ENCODE peak calls at places on chromosomes 5 and 9, in seven cellular contexts. U, W, O, V, K, M and L are unnamed samples.

GRCh38 chr9:116000748-116001329 is 152.8 kb upstream of the PAPPA start:
- DNase-seq in O (no peak), M (peak; percentile 45), U (peak; percentile 53), W (no peak), K (peak; percentile 46), V (peak; percentile 56), L (no peak)

GRCh38 chr5:13276143-13276542 is 668.3 kb downstream of the DNAH5 start:
- DNase-seq in O (no peak), U (no peak), K (no peak), W (no peak), M (no peak), V (no peak), L (no peak)

GRCh38 chr9:111516061-111516465 is 8.9 kb upstream of the ZNF483 start:
- DNase-seq in W (no peak), O (peak; percentile 18), V (no peak), M (no peak), K (peak; percentile 3), U (peak; percentile 57), L (no peak)

GRCh38 chr5:180194410-180195345 is 14.3 kb downstream of the RASGEF1C start:
- DNase-seq in K (no peak), V (no peak), O (no peak), M (no peak), U (peak; percentile 24), W (no peak), L (no peak)

GRCh38 chr9:106862946-106863740 is at the start of gene ZNF462:
- DNase-seq in V (peak; percentile 54), U (peak; percentile 55), M (peak; percentile 96), O (peak; percentile 79), K (peak; percentile 74), W (peak; percentile 47), L (peak; percentile 90)

GRCh38 chr9:110257097-110257955 is 1.0 kb upstream of the TXN start:
- DNase-seq in U (peak; percentile 45), O (peak; percentile 24), W (no peak), V (no peak), K (no peak), M (peak; percentile 59), L (no peak)

GRCh38 chr9:14678776-14679175 is 14.5 kb downstream of the ZDHHC21 start:
- DNase-seq in M (no peak), K (peak; percentile 74), O (no peak), V (no peak), W (no peak), U (no peak), L (no peak)

GRCh38 chr5:88108490-88109279 is 160.0 kb downstream of the TMEM161B start:
- DNase-seq in M (no peak), K (no peak), V (no peak), W (no peak), O (no peak), U (no peak), L (no peak)

GRCh38 chr5:149195337-149195887 is 54.1 kb downstream of the ABLIM3 start:
- DNase-seq in U (no peak), K (no peak), W (no peak), V (peak; percentile 24), M (no peak), O (no peak), L (no peak)

GRCh38 chr5:169695025-169695625 is 58.0 kb downstream of the DOCK2 start:
- DNase-seq in U (no peak), M (no peak), K (no peak), V (no peak), O (peak; percentile 29), W (no peak), L (no peak)

GRCh38 chr5:80387063-80387768 is 20.6 kb upstream of the ZFYVE16 start:
- DNase-seq in W (no peak), V (no peak), K (no peak), U (no peak), O (no peak), M (no peak), L (no peak)

GRCh38 chr9:127116946-127117345 is 5.5 kb downstream of the ANGPTL2 start:
- DNase-seq in V (no peak), O (peak; percentile 67), M (peak; percentile 83), W (no peak), U (no peak), K (no peak), L (peak; percentile 27)

GRCh38 chr9:78989031-78989658 is 582.6 kb upstream of the TLE4 start:
- DNase-seq in K (no peak), M (no peak), O (peak; percentile 22), W (no peak), U (no peak), V (no peak), L (no peak)

GRCh38 chr5:50727149-50727496 is 60.7 kb downstream of the PARP8 start:
- DNase-seq in V (no peak), K (no peak), W (no peak), U (no peak), O (no peak), M (no peak), L (peak; percentile 56)

GRCh38 chr9:91732187-91733005 is 217.6 kb downstream of the ROR2 start:
- DNase-seq in M (no peak), U (no peak), W (no peak), K (no peak), O (no peak), V (no peak), L (no peak)

GRCh38 chr5:167916706-167917105 is 374.7 kb upstream of the WWC1 start:
- DNase-seq in U (peak; percentile 44), W (no peak), K (peak; percentile 20), O (peak; percentile 21), M (peak; percentile 85), V (no peak), L (no peak)

GRCh38 chr9:93862877-93863545 is 92.1 kb downstream of the BARX1 start:
- DNase-seq in V (no peak), K (no peak), O (no peak), U (no peak), W (no peak), M (no peak), L (no peak)

GRCh38 chr9:93864029-93864428 is 91.1 kb downstream of the BARX1 start:
- DNase-seq in U (no peak), W (no peak), V (no peak), M (no peak), O (no peak), K (no peak), L (no peak)

GRCh38 chr9:93865716-93866115 is 89.4 kb downstream of the BARX1 start:
- DNase-seq in V (no peak), W (no peak), M (no peak), O (no peak), K (no peak), U (no peak), L (no peak)

GRCh38 chr9:93865245-93865644 is 89.9 kb downstream of the BARX1 start:
- DNase-seq in O (no peak), V (no peak), U (no peak), M (no peak), K (no peak), W (no peak), L (no peak)

GRCh38 chr9:93864840-93865239 is 90.3 kb downstream of the BARX1 start:
- DNase-seq in M (no peak), U (no peak), O (no peak), W (no peak), K (no peak), V (no peak), L (no peak)
- H2BK120ac ChIP-seq in M (no peak overlapping the region), U (no peak overlapping the region), O (no peak overlapping the region), W (no peak overlapping the region), K (no peak overlapping the region), V (no peak overlapping the region), L (no peak overlapping the region)

DNA sequence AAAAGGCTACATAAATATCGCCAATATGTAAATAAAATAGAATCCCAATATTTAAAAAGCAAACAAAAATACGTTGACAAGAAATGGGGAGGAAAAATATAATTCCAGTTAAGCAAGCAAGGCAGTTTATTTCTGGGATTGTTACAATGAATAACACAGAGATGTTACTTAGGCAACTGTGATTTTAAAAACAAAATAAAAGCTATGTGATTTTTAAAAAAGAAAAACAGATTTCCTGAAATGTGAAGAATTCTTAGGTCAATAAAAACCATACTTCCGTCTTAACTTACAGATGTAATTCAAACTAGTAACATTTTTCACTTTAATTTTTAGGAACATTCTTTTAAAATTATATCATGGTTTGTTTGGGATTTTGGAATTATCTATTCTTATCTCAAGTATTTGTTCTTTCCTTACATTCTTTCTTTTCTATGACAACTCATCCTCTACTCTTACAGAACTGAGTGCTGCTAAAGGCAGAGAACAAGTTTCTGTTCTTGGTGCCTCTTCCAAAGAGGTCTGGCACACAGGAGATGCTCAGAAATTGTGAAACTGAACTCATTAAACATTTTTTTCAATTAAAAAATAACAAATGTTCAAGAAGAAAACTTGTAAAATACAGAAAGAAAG is 159.5 kb downstream of the RAPGEF6 start:
- DNase-seq in U (no peak), K (peak; percentile 43), O (peak; percentile 25), W (no peak), V (no peak), M (no peak), L (peak; percentile 8)
- H2AK5ac ChIP-seq in U (no peak overlapping the region), K (no peak overlapping the region), O (no peak overlapping the region), W (no peak overlapping the region), V (no peak overlapping the region), M (no peak overlapping the region), L (no peak overlapping the region)

GRCh38 chr9:76894198-76894597 is 11.7 kb downstream of the PRUNE2 start:
- DNase-seq in U (no peak), W (no peak), M (no peak), V (no peak), K (peak; percentile 30), O (no peak), L (no peak)

GRCh38 chr9:76896035-76896434 is 9.9 kb downstream of the PRUNE2 start:
- DNase-seq in U (no peak), W (no peak), O (no peak), M (no peak), V (no peak), K (no peak), L (no peak)

GRCh38 chr9:76897804-76898525 is 7.9 kb downstream of the PRUNE2 start:
- DNase-seq in U (no peak), W (no peak), V (no peak), K (no peak), M (no peak), O (no peak), L (no peak)

GRCh38 chr9:76893395-76893932 is 12.4 kb downstream of the PRUNE2 start:
- DNase-seq in O (no peak), V (no peak), W (no peak), U (no peak), M (no peak), K (no peak), L (no peak)

GRCh38 chr9:76895186-76895585 is 10.7 kb downstream of the PRUNE2 start:
- DNase-seq in M (no peak), U (no peak), V (no peak), O (peak; percentile 78), W (no peak), K (no peak), L (no peak)
- H2BK120ac ChIP-seq in M (no peak overlapping the region), U (no peak overlapping the region), V (no peak overlapping the region), O (no peak overlapping the region), W (no peak overlapping the region), K (no peak overlapping the region), L (no peak overlapping the region)

DNA sequence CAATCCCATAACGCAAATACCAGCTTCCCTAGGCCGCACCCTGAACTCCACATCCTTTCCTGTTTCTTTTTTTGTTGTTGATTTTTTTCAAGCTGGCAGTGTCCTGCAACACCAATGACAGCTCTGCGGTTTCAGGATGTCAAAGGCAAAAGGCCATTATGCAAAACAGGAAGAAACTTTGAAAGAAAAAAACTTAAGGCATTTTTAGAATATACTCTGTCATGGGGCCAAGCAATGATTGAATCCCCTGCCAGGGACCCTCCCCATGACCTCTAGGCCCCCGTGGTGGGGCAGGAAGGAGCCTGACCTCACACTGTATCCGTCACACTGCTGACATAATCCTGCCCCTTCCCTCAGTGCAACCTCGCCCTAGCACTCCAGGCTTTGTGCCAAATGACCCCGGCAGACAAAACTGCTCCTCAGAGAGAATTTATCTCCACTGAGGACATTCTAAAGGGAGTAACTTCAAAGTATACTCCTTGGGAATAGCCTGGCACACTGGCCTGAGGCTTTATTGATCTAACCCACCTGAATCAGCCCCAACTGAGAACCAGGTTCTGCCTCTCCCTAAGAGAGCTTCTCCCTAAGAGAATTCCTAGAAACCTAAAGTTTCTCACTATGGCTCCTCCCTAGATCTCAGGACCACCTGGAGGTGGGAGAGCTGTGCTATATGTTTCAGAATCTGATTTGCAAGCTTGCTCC is 7.9 kb downstream of the B4GALT1 start:
- DNase-seq in U (no peak), O (peak; percentile 35), V (no peak), W (no peak), K (peak; percentile 45), M (peak; percentile 23), L (peak; percentile 73)
- H2AK5ac ChIP-seq in U (no peak overlapping the region), O (peak overlapping the region; percentile 95), V (no peak overlapping the region), W (no peak overlapping the region), K (peak overlapping the region; percentile 90), M (peak overlapping the region; percentile 72), L (peak overlapping the region; percentile 90)